ENCODE peak calls at places on chromosomes 5 and 9, in nine cellular contexts. K is stomach; R is activated naive CD4-positive, alpha-beta T cell; M is T-helper 1 cell; A is mesothelial cell of epicardium; N is myocyte; T is activated CD8-positive, alpha-beta memory T cell treated with anti-CD3 and anti-CD28 coated beads for 24 hours; E is MCF 10A; S is stimulated activated CD4-positive, alpha-beta T cell treated with anti-CD3 and anti-CD28 coated beads, TNF-alpha, amount 100 ng/mL, for 4 hours. O is an unnamed sample.

GRCh38 chr5:132742158-132742557 is 4.8 kb upstream of the KIF3A start:
- DNase-seq in T (no peak), A (no peak), K (no peak), R (no peak), S (no peak), E (no peak), N (no peak), M (no peak), O (no peak)

GRCh38 chr9:130117816-130118632 is 54.2 kb upstream of the NCS1 start:
- DNase-seq in S (no peak), N (peak), T (no peak), R (no peak), K (no peak), M (no peak), E (peak), A (no peak), O (peak)

GRCh38 chr5:388266-389196 is 54.4 kb upstream of the EXOC3 start:
- DNase-seq in S (no peak), M (no peak), A (no peak), N (peak), K (peak), R (no peak), T (peak), E (no peak), O (no peak)

GRCh38 chr5:167512111-167512510 is 779.3 kb upstream of the WWC1 start:
- DNase-seq in T (no peak), M (no peak), K (no peak), S (no peak), E (peak), A (no peak), N (no peak), R (no peak), O (no peak)

GRCh38 chr9:15738011-15738410 is 185.2 kb downstream of the CCDC171 start:
- DNase-seq in M (no peak), T (no peak), R (no peak), S (no peak), N (peak), K (no peak), A (no peak), E (peak), O (peak)

GRCh38 chr9:18360005-18360404 is 113.9 kb upstream of the ADAMTSL1 start:
- DNase-seq in N (peak), A (no peak), K (no peak), S (no peak), T (no peak), M (no peak), R (no peak), E (no peak), O (no peak)

GRCh38 chr5:1008451-1009358 is at the start of gene NKD2:
- DNase-seq in N (no peak), T (peak), E (no peak), M (peak), K (peak), S (no peak), R (peak), A (peak), O (no peak)

GRCh38 chr9:114616684-114617520 is 5.8 kb downstream of the TMEM268 start:
- DNase-seq in R (peak), K (peak), M (no peak), N (no peak), T (no peak), S (no peak), A (no peak), E (no peak), O (peak)

GRCh38 chr9:125106285-125106893 is 36.9 kb downstream of the SCAI start:
- DNase-seq in E (no peak), M (no peak), A (no peak), N (no peak), K (no peak), S (no peak), T (no peak), R (no peak), O (no peak)

GRCh38 chr9:136309806-136310220 is 5.9 kb upstream of the CCDC187 start:
- DNase-seq in K (no peak), A (no peak), R (no peak), N (no peak), T (no peak), S (no peak), E (no peak), M (no peak), O (no peak)

O was measured in bronchial epithelial cell.